ENCODE peak calls at places on chromosome 1, in seven cellular contexts. One of them, this sample, is unnamed.

GRCh38 chr1:160122978-160123495 is 7.5 kb downstream of the ATP1A2 start:
- DNase-seq in HTR-8/SVneo: no peak
- DNase-seq in IMR-90: no peak
- DNase-seq in mesenchymal stem cell: no peak
- DNase-seq in cardiac muscle cell: no peak
- DNase-seq in H9: no peak
- DNase-seq in GM04503: no peak
- DNase-seq in this sample: no peak

GRCh38 chr1:91776068-91776794 is 109.7 kb downstream of the TGFBR3 start:
- DNase-seq in HTR-8/SVneo: no peak
- DNase-seq in IMR-90: no peak
- DNase-seq in mesenchymal stem cell: no peak
- DNase-seq in cardiac muscle cell: no peak
- DNase-seq in H9: no peak
- DNase-seq in GM04503: no peak
- DNase-seq in this sample: no peak

GRCh38 chr1:71081697-71082080 is 854 bp upstream of the ZRANB2 start:
- DNase-seq in HTR-8/SVneo: no peak
- DNase-seq in IMR-90: no peak
- DNase-seq in mesenchymal stem cell: no peak
- DNase-seq in cardiac muscle cell: peak
- DNase-seq in H9: no peak
- DNase-seq in GM04503: no peak
- DNase-seq in this sample: no peak

GRCh38 chr1:27862671-27863551 is 9.4 kb upstream of the THEMIS2 start:
- DNase-seq in HTR-8/SVneo: peak
- DNase-seq in IMR-90: peak
- DNase-seq in mesenchymal stem cell: peak
- DNase-seq in cardiac muscle cell: no peak
- DNase-seq in H9: no peak
- DNase-seq in GM04503: peak
- DNase-seq in this sample: peak

GRCh38 chr1:171610385-171610784 is 11.7 kb upstream of the MYOCOS start:
- DNase-seq in HTR-8/SVneo: no peak
- DNase-seq in IMR-90: peak
- DNase-seq in mesenchymal stem cell: peak
- DNase-seq in cardiac muscle cell: no peak
- DNase-seq in H9: no peak
- DNase-seq in GM04503: peak
- DNase-seq in this sample: no peak

GRCh38 chr1:172107261-172107820 is 266.0 kb downstream of the DNM3 start:
- DNase-seq in HTR-8/SVneo: no peak
- DNase-seq in IMR-90: peak
- DNase-seq in mesenchymal stem cell: peak
- DNase-seq in cardiac muscle cell: no peak
- DNase-seq in H9: no peak
- DNase-seq in GM04503: no peak
- DNase-seq in this sample: no peak

GRCh38 chr1:76727520-76727919 is 139.8 kb upstream of the ST6GALNAC5 start:
- DNase-seq in HTR-8/SVneo: no peak
- DNase-seq in IMR-90: no peak
- DNase-seq in mesenchymal stem cell: no peak
- DNase-seq in cardiac muscle cell: no peak
- DNase-seq in H9: no peak
- DNase-seq in GM04503: no peak
- DNase-seq in this sample: no peak

GRCh38 chr1:178941261-178941689 is 70.4 kb upstream of the ANGPTL1 start:
- DNase-seq in HTR-8/SVneo: no peak
- DNase-seq in IMR-90: no peak
- DNase-seq in mesenchymal stem cell: no peak
- DNase-seq in cardiac muscle cell: no peak
- DNase-seq in H9: no peak
- DNase-seq in GM04503: no peak
- DNase-seq in this sample: no peak

GRCh38 chr1:33222381-33222780 is 33.9 kb upstream of the ZNF362 start:
- DNase-seq in HTR-8/SVneo: no peak
- DNase-seq in IMR-90: no peak
- DNase-seq in mesenchymal stem cell: no peak
- DNase-seq in cardiac muscle cell: no peak
- DNase-seq in H9: no peak
- DNase-seq in GM04503: no peak
- DNase-seq in this sample: no peak

GRCh38 chr1:93331412-93331811 is 14.3 kb upstream of the DR1 start:
- DNase-seq in HTR-8/SVneo: no peak
- DNase-seq in IMR-90: peak
- DNase-seq in mesenchymal stem cell: peak
- DNase-seq in cardiac muscle cell: no peak
- DNase-seq in H9: no peak
- DNase-seq in GM04503: no peak
- DNase-seq in this sample: no peak

GRCh38 chr1:206963119-206963712 is 7.0 kb downstream of the FCAMR start:
- DNase-seq in HTR-8/SVneo: no peak
- DNase-seq in IMR-90: peak
- DNase-seq in mesenchymal stem cell: no peak
- DNase-seq in cardiac muscle cell: no peak
- DNase-seq in H9: no peak
- DNase-seq in GM04503: no peak
- DNase-seq in this sample: no peak

GRCh38 chr1:1144122-1144842 is 28.4 kb upstream of the C1orf159 start:
- DNase-seq in HTR-8/SVneo: no peak
- DNase-seq in IMR-90: no peak
- DNase-seq in mesenchymal stem cell: no peak
- DNase-seq in cardiac muscle cell: no peak
- DNase-seq in H9: peak
- DNase-seq in GM04503: no peak
- DNase-seq in this sample: peak

GRCh38 chr1:39462074-39462473 is 29.4 kb upstream of the BMP8A start:
- DNase-seq in HTR-8/SVneo: no peak
- DNase-seq in IMR-90: peak
- DNase-seq in mesenchymal stem cell: peak
- DNase-seq in cardiac muscle cell: no peak
- DNase-seq in H9: no peak
- DNase-seq in GM04503: peak
- DNase-seq in this sample: no peak

GRCh38 chr1:178275553-178275952 is 181.6 kb downstream of the RASAL2 start:
- DNase-seq in HTR-8/SVneo: no peak
- DNase-seq in IMR-90: peak
- DNase-seq in mesenchymal stem cell: peak
- DNase-seq in cardiac muscle cell: no peak
- DNase-seq in H9: no peak
- DNase-seq in GM04503: no peak
- DNase-seq in this sample: no peak

GRCh38 chr1:34591751-34592629 is 162.9 kb upstream of the GJB5 start:
- DNase-seq in HTR-8/SVneo: no peak
- DNase-seq in IMR-90: no peak
- DNase-seq in mesenchymal stem cell: no peak
- DNase-seq in cardiac muscle cell: no peak
- DNase-seq in H9: no peak
- DNase-seq in GM04503: no peak
- DNase-seq in this sample: no peak

GRCh38 chr1:11116318-11116717 is 16.6 kb upstream of the EXOSC10 start:
- DNase-seq in HTR-8/SVneo: no peak
- DNase-seq in IMR-90: no peak
- DNase-seq in mesenchymal stem cell: no peak
- DNase-seq in cardiac muscle cell: no peak
- DNase-seq in H9: no peak
- DNase-seq in GM04503: no peak
- DNase-seq in this sample: no peak

GRCh38 chr1:118118469-118118868 is 66.6 kb downstream of the SPAG17 start:
- DNase-seq in HTR-8/SVneo: no peak
- DNase-seq in IMR-90: no peak
- DNase-seq in mesenchymal stem cell: no peak
- DNase-seq in cardiac muscle cell: no peak
- DNase-seq in H9: no peak
- DNase-seq in GM04503: no peak
- DNase-seq in this sample: no peak

GRCh38 chr1:7299329-7299799 is 471.7 kb upstream of the VAMP3 start:
- DNase-seq in HTR-8/SVneo: peak
- DNase-seq in IMR-90: peak
- DNase-seq in mesenchymal stem cell: peak
- DNase-seq in cardiac muscle cell: no peak
- DNase-seq in H9: no peak
- DNase-seq in GM04503: peak
- DNase-seq in this sample: no peak

GRCh38 chr1:33130297-33130696 is 49.3 kb downstream of the AZIN2 start:
- DNase-seq in HTR-8/SVneo: no peak
- DNase-seq in IMR-90: peak
- DNase-seq in mesenchymal stem cell: no peak
- DNase-seq in cardiac muscle cell: no peak
- DNase-seq in H9: no peak
- DNase-seq in GM04503: no peak
- DNase-seq in this sample: no peak

GRCh38 chr1:228455715-228456114 is 31.5 kb upstream of the RNF187 start:
- DNase-seq in HTR-8/SVneo: no peak
- DNase-seq in IMR-90: peak
- DNase-seq in mesenchymal stem cell: peak
- DNase-seq in cardiac muscle cell: no peak
- DNase-seq in H9: no peak
- DNase-seq in GM04503: no peak
- DNase-seq in this sample: peak

GRCh38 chr1:19372602-19373001 is 60.5 kb downstream of the SLC66A1 start:
- DNase-seq in HTR-8/SVneo: no peak
- DNase-seq in IMR-90: no peak
- DNase-seq in mesenchymal stem cell: no peak
- DNase-seq in cardiac muscle cell: no peak
- DNase-seq in H9: no peak
- DNase-seq in GM04503: no peak
- DNase-seq in this sample: no peak

GRCh38 chr1:42003433-42003832 is 84.7 kb upstream of the HIVEP3 start:
- DNase-seq in HTR-8/SVneo: peak
- DNase-seq in IMR-90: no peak
- DNase-seq in mesenchymal stem cell: no peak
- DNase-seq in cardiac muscle cell: peak
- DNase-seq in H9: no peak
- DNase-seq in GM04503: no peak
- DNase-seq in this sample: no peak

This sample was measured in OCI-LY7.